ENCODE peak calls at places on chromosomes 6 and 20, in four cellular contexts. One of them, this sample, is unnamed. For H3K4me1, the result is how much of the 10 kb centered on the place peaks cover.

GRCh38 chr20:13468166-13468565 is 170.6 kb downstream of the TASP1 start:
- ATAC-seq in left lung: no peak
- ATAC-seq in right lobe of liver: no peak
- ATAC-seq in lower lobe of right lung: no peak
- ATAC-seq in this sample: no peak

GRCh38 chr20:57451759-57452661 is 60.8 kb downstream of the RBM38 start:
- ATAC-seq in right lobe of liver: peak
- ATAC-seq in lower lobe of right lung: peak
- ATAC-seq in left lung: no peak
- ATAC-seq in this sample: peak

GRCh38 chr20:13771853-13772453 is 12.8 kb downstream of the ESF1 start:
- ATAC-seq in left lung: no peak
- ATAC-seq in lower lobe of right lung: no peak
- ATAC-seq in right lobe of liver: peak
- ATAC-seq in this sample: no peak

GRCh38 chr6:105810105-105810921 is 275.8 kb upstream of the PRDM1 start:
- ATAC-seq in left lung: peak
- ATAC-seq in right lobe of liver: peak
- ATAC-seq in lower lobe of right lung: peak
- ATAC-seq in this sample: peak

GRCh38 chr20:43681468-43681942 is 14.6 kb downstream of the MYBL2 start:
- ATAC-seq in left lung: no peak
- ATAC-seq in lower lobe of right lung: peak
- ATAC-seq in right lobe of liver: no peak
- ATAC-seq in this sample: no peak

GRCh38 chr6:170110201-170111140 is 180.4 kb downstream of the DLL1 start:
- ATAC-seq in left lung: no peak
- ATAC-seq in right lobe of liver: no peak
- ATAC-seq in lower lobe of right lung: no peak
- ATAC-seq in this sample: no peak

GRCh38 chr6:31791324-31792089 is 4.0 kb downstream of the VARS1 start:
- ATAC-seq in left lung: no peak
- ATAC-seq in right lobe of liver: peak
- ATAC-seq in lower lobe of right lung: no peak
- ATAC-seq in this sample: no peak

GRCh38 chr6:30311101-30311500 is 15.6 kb upstream of the TRIM39 start:
- ATAC-seq in lower lobe of right lung: no peak
- ATAC-seq in left lung: no peak
- ATAC-seq in right lobe of liver: no peak
- ATAC-seq in this sample: no peak

GRCh38 chr6:109878291-109878690 is 99.8 kb upstream of the GPR6 start:
- ATAC-seq in lower lobe of right lung: no peak
- ATAC-seq in right lobe of liver: no peak
- ATAC-seq in left lung: no peak
- ATAC-seq in this sample: no peak

GRCh38 chr6:145815875-145816274 is 1.3 kb upstream of the FBXO30 start:
- ATAC-seq in lower lobe of right lung: no peak
- ATAC-seq in right lobe of liver: peak
- ATAC-seq in left lung: no peak
- ATAC-seq in this sample: no peak

GRCh38 chr6:53614676-53615075 is 50.9 kb downstream of the KLHL31 start:
- ATAC-seq in lower lobe of right lung: no peak
- ATAC-seq in left lung: peak
- ATAC-seq in right lobe of liver: peak
- ATAC-seq in this sample: no peak

GRCh38 chr6:135233676-135234491 is 52.8 kb downstream of the MYB start:
- ATAC-seq in lower lobe of right lung: no peak
- ATAC-seq in right lobe of liver: no peak
- ATAC-seq in left lung: no peak
- ATAC-seq in this sample: no peak

GRCh38 chr20:32315885-32316284 is 38.4 kb downstream of the KIF3B start:
- ATAC-seq in lower lobe of right lung: no peak
- ATAC-seq in right lobe of liver: no peak
- ATAC-seq in left lung: no peak
- ATAC-seq in this sample: no peak

GRCh38 chr6:95083506-95083905 is 493.8 kb upstream of the MANEA start:
- ATAC-seq in left lung: no peak
- ATAC-seq in right lobe of liver: no peak
- ATAC-seq in lower lobe of right lung: peak
- ATAC-seq in this sample: no peak

GRCh38 chr6:66599541-66599940 is 892.5 kb upstream of the EYS start:
- ATAC-seq in right lobe of liver: no peak
- ATAC-seq in lower lobe of right lung: no peak
- ATAC-seq in left lung: no peak
- ATAC-seq in this sample: no peak

GRCh38 chr6:97440590-97441176 is 157.7 kb upstream of the MMS22L start:
- ATAC-seq in right lobe of liver: peak
- ATAC-seq in left lung: no peak
- ATAC-seq in lower lobe of right lung: no peak
- ATAC-seq in this sample: no peak

GRCh38 chr6:144197919-144198318 is 47.6 kb downstream of the STX11 start:
- ATAC-seq in lower lobe of right lung: no peak
- ATAC-seq in right lobe of liver: no peak
- ATAC-seq in left lung: no peak
- ATAC-seq in this sample: no peak

GRCh38 chr6:105326216-105326615 is 76.7 kb downstream of the PREP start:
- ATAC-seq in lower lobe of right lung: peak
- ATAC-seq in right lobe of liver: peak
- ATAC-seq in left lung: peak
- ATAC-seq in this sample: peak

GRCh38 chr20:5156670-5157448 is 30.1 kb downstream of the CDS2 start:
- ATAC-seq in left lung: peak
- ATAC-seq in right lobe of liver: peak
- ATAC-seq in lower lobe of right lung: no peak
- ATAC-seq in this sample: no peak

GRCh38 chr6:511488-512137 is 120.1 kb downstream of the IRF4 start:
- ATAC-seq in left lung: no peak
- ATAC-seq in lower lobe of right lung: no peak
- ATAC-seq in right lobe of liver: no peak
- ATAC-seq in this sample: no peak

GRCh38 chr6:28107506-28107905 is 16.9 kb upstream of the ZSCAN16 start:
- ATAC-seq in left lung: no peak
- ATAC-seq in lower lobe of right lung: no peak
- ATAC-seq in right lobe of liver: no peak
- ATAC-seq in this sample: no peak

GRCh38 chr6:158018370-158018771 is 36.7 kb downstream of the SYNJ2 start:
- ATAC-seq in right lobe of liver: no peak
- ATAC-seq in lower lobe of right lung: no peak
- ATAC-seq in left lung: no peak
- ATAC-seq in this sample: peak

GRCh38 chr20:50953821-50954220 is 4.5 kb downstream of the DPM1 start:
- ATAC-seq in right lobe of liver: no peak
- ATAC-seq in left lung: no peak
- ATAC-seq in lower lobe of right lung: no peak
- ATAC-seq in this sample: no peak

GRCh38 chr6:73560853-73561407 is 40.1 kb upstream of the EEF1A1 start:
- ATAC-seq in lower lobe of right lung: no peak
- ATAC-seq in left lung: no peak
- ATAC-seq in right lobe of liver: peak
- ATAC-seq in this sample: no peak

GRCh38 chr6:107587402-107587801 is 97.5 kb downstream of the SOBP start:
- ATAC-seq in lower lobe of right lung: no peak
- ATAC-seq in right lobe of liver: no peak
- ATAC-seq in left lung: no peak
- ATAC-seq in this sample: no peak

GRCh38 chr6:130947464-130947863 is 115.6 kb downstream of the EPB41L2 start:
- ATAC-seq in right lobe of liver: peak
- ATAC-seq in lower lobe of right lung: no peak
- ATAC-seq in left lung: no peak
- ATAC-seq in this sample: peak

GRCh38 chr20:44792794-44793193 is 17.6 kb downstream of the RIMS4 start:
- ATAC-seq in lower lobe of right lung: no peak
- ATAC-seq in right lobe of liver: no peak
- ATAC-seq in left lung: no peak
- ATAC-seq in this sample: no peak

GRCh38 chr20:3748073-3748472 is 15.6 kb downstream of the HSPA12B start:
- ATAC-seq in right lobe of liver: no peak
- ATAC-seq in lower lobe of right lung: no peak
- ATAC-seq in left lung: no peak
- ATAC-seq in this sample: no peak

GRCh38 chr20:3745686-3746173 is 13.2 kb downstream of the HSPA12B start:
- ATAC-seq in left lung: no peak
- ATAC-seq in lower lobe of right lung: no peak
- ATAC-seq in right lobe of liver: no peak
- ATAC-seq in this sample: no peak

GRCh38 chr20:3744806-3745685 is 12.6 kb downstream of the HSPA12B start:
- ATAC-seq in right lobe of liver: peak
- ATAC-seq in left lung: peak
- ATAC-seq in lower lobe of right lung: peak
- ATAC-seq in this sample: peak

GRCh38 chr20:3749087-3749688 is 16.7 kb downstream of the HSPA12B start:
- ATAC-seq in left lung: no peak
- ATAC-seq in right lobe of liver: no peak
- ATAC-seq in lower lobe of right lung: no peak
- ATAC-seq in this sample: no peak

DNA sequence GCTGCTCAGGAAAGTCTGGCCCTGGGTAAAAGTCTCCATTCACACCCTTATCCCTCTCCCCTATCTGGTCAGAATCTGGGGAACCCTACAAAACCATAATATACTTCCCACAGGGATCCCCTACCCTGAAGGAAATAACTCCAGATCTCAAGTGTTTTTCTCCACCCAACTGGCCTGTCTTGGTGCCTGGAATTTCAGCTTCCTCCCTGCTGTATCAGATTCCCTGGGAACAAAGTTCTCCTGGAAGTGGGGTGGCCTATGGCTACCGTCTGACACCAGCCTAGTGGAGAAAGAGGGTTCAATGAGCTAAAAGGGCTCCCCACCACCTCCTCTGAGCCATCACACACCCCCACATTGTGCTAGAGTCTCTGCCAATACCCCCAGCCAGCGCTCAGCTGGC is 15.0 kb downstream of the HSPA12B start:
- ATAC-seq in lower lobe of right lung: no peak
- ATAC-seq in left lung: no peak
- ATAC-seq in right lobe of liver: no peak
- ATAC-seq in this sample: no peak
- H3K4me1 ChIP-seq in lower lobe of right lung: under half
- H3K4me1 ChIP-seq in left lung: under half
- H3K4me1 ChIP-seq in right lobe of liver: under half
- H3K4me1 ChIP-seq in this sample: under half

GRCh38 chr6:10420546-10421507 is 6.0 kb upstream of the TFAP2A start:
- ATAC-seq in lower lobe of right lung: no peak
- ATAC-seq in left lung: no peak
- ATAC-seq in right lobe of liver: no peak
- ATAC-seq in this sample: no peak
- H3K4me3 ChIP-seq in lower lobe of right lung: no peak
- H3K4me3 ChIP-seq in left lung: no peak
- H3K4me3 ChIP-seq in right lobe of liver: no peak
- H3K4me3 ChIP-seq in this sample: no peak

GRCh38 chr20:59055302-59055701 is 12.7 kb upstream of the PRELID3B start:
- ATAC-seq in left lung: peak
- ATAC-seq in right lobe of liver: peak
- ATAC-seq in lower lobe of right lung: no peak
- ATAC-seq in this sample: no peak
- TF ChIP-seq CTCF in left lung: no peak
- TF ChIP-seq CTCF in right lobe of liver: peak
- TF ChIP-seq CTCF in lower lobe of right lung: peak
- TF ChIP-seq CTCF in this sample: no peak

GRCh38 chr20:48822178-48822577 is 5.6 kb downstream of the PREX1 start:
- ATAC-seq in left lung: no peak
- ATAC-seq in right lobe of liver: no peak
- ATAC-seq in lower lobe of right lung: no peak
- ATAC-seq in this sample: no peak
- H3K4me1 ChIP-seq in left lung: under half
- H3K4me1 ChIP-seq in right lobe of liver: under half
- H3K4me1 ChIP-seq in lower lobe of right lung: half or more
- H3K4me1 ChIP-seq in this sample: half or more

GRCh38 chr6:164085552-164086325 is 671.2 kb downstream of the QKI start:
- ATAC-seq in right lobe of liver: peak
- ATAC-seq in lower lobe of right lung: peak
- ATAC-seq in left lung: no peak
- ATAC-seq in this sample: peak
- H3K4me3 ChIP-seq in right lobe of liver: no peak
- H3K4me3 ChIP-seq in lower lobe of right lung: peak
- H3K4me3 ChIP-seq in left lung: no peak
- H3K4me3 ChIP-seq in this sample: no peak